ENCODE peak calls at places on chromosomes 13 and 19, in four cellular contexts. Y, Q, R and D are unnamed samples.

GRCh38 chr13:100608906-100609305 is 20.3 kb upstream of the GGACT start:
- DNase-seq in Y (no peak), Q (peak; percentile 12), R (no peak), D (no peak)

GRCh38 chr19:38655148-38655824 is 7.8 kb downstream of the ACTN4 start:
- DNase-seq in R (no peak), Y (no peak), Q (no peak), D (no peak)

GRCh38 chr13:44271031-44271433 is 102.6 kb upstream of the SERP2 start:
- DNase-seq in Y (no peak), R (no peak), Q (no peak), D (no peak)

GRCh38 chr13:40668335-40668734 is 1.9 kb upstream of the FOXO1 start:
- DNase-seq in Y (no peak), R (peak; percentile 50), Q (no peak), D (peak; percentile 12)

GRCh38 chr19:47644743-47645499 is 36.0 kb downstream of the BICRA start:
- DNase-seq in Q (no peak), Y (no peak), R (no peak), D (no peak)

GRCh38 chr19:17981611-17982010 is 14.7 kb downstream of the KCNN1 start:
- DNase-seq in Q (no peak), Y (no peak), R (no peak), D (no peak)

GRCh38 chr19:3276341-3276799 is 51.9 kb downstream of the CELF5 start:
- DNase-seq in Q (no peak), R (no peak), Y (no peak), D (peak; percentile 38)

GRCh38 chr13:59856281-59856810 is 307.4 kb downstream of the DIAPH3 start:
- DNase-seq in Y (no peak), R (no peak), Q (no peak), D (no peak)

GRCh38 chr13:102280366-102280765 is 121.5 kb downstream of the FGF14 start:
- DNase-seq in Y (no peak), R (no peak), Q (no peak), D (no peak)

GRCh38 chr19:52637718-52638585 is at the start of gene ZNF83:
- DNase-seq in R (peak; percentile 95), Q (peak; percentile 93), Y (peak; percentile 98), D (peak; percentile 95)

DNA sequence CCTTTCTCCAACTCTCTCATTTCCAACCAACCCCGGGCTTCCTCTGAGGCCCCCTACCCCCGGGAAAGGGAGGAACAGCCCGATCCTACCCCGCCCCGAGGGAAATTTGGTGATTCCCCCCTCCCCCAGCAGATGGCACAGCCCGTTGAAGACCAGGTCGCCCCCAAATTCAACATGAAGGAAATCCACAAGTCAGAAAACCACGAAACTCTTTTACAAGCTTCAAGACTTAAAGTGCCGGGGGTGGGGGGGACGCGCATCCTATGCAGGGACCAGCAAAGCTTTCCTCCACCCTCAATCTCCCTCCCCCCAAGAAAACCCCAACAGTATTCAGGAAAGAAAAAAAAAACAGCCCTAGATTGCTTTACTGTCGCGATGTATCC is 1.8 kb downstream of the TCF3 start:
- DNase-seq in Y (no peak), Q (no peak), R (no peak), D (no peak)
- H3K27ac ChIP-seq in Y (no peak overlapping the region), Q (no peak overlapping the region), R (peak overlapping the region; percentile 90), D (peak overlapping the region; percentile 62)

GRCh38 chr19:56477429-56478338 is 539 bp upstream of the ZNF667 start:
- DNase-seq in Q (peak; percentile 90), R (peak; percentile 63), Y (peak; percentile 46), D (no peak)

GRCh38 chr19:56476671-56477428 is at the start of gene ZNF667:
- DNase-seq in R (peak; percentile 16), Y (peak; percentile 2), Q (peak; percentile 90), D (no peak)

DNA sequence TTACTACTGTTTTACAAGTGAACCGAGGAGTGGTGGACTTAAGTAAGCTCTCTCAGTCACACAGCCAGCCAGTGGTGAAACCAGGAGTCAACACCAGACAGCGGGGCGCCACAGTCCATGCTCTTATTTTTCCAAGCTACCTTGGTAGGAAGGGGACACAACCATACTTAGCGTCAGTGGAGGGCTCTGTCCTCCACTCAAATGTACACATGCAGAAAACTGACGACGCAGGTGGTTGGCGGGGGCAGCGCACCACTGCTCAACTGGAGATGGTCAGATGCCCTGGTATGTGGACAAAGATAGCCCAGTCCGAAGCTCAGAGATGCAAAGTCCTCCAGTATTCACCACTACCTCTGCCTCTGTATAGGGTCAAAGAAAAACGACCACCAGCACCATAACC is 1.1 kb downstream of the ZNF667 start:
- DNase-seq in Y (no peak), R (no peak), Q (no peak), D (no peak)
- H3K4me3 ChIP-seq in Y (no peak overlapping the region), R (no peak overlapping the region), Q (peak overlapping the region; percentile 75), D (no peak overlapping the region)

GRCh38 chr13:21079761-21080730 is 18.7 kb upstream of the LATS2 start:
- DNase-seq in Q (peak; percentile 89), Y (no peak), R (no peak), D (no peak)
- H3K27ac ChIP-seq in Q (peak overlapping the region; percentile 74), Y (peak overlapping the region; percentile 55), R (peak overlapping the region; percentile 88), D (no peak overlapping the region)

GRCh38 chr13:79830945-79831344 is 350.0 kb downstream of the NDFIP2 start:
- DNase-seq in Q (no peak), R (no peak), Y (no peak), D (no peak)

GRCh38 chr13:79833972-79834371 is 353.0 kb downstream of the NDFIP2 start:
- DNase-seq in Q (no peak), Y (no peak), R (no peak), D (no peak)

GRCh38 chr13:79829880-79830279 is 348.9 kb downstream of the NDFIP2 start:
- DNase-seq in Q (no peak), Y (no peak), R (no peak), D (no peak)

GRCh38 chr13:79831556-79831955 is 350.6 kb downstream of the NDFIP2 start:
- DNase-seq in Q (no peak), R (no peak), Y (no peak), D (no peak)

DNA sequence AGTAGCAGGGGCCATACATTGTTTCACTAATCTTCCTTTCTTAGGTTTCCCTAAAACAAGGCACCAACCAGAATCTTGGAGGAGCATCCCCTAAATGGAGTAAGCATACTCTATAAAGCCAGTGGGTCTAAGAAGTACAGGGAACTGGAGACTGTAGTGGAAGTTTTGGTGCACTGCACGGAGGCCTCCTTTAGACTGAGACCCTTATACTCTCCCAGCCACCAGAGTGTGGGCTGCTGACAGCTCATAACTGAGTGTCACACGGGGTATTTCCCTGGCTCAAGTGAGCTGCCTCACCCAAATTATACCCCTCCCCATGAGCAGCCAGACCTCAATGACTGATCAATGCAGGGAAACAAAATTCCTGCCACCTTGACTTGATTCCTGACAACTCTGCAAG is 349.5 kb downstream of the NDFIP2 start:
- DNase-seq in Q (no peak), Y (no peak), R (no peak), D (no peak)
- H3K4me3 ChIP-seq in Q (no peak overlapping the region), Y (no peak overlapping the region), R (no peak overlapping the region), D (no peak overlapping the region)